ENCODE peak calls at places on chromosomes 5 and 9, in six cellular contexts. O, B, Q, V, E and A are unnamed samples.

GRCh38 chr9:69292078-69292477 is 32.9 kb upstream of the ENTREP1 start:
- DNase-seq in O (no peak), V (no peak), E (no peak), Q (no peak), B (no peak), A (no peak)

GRCh38 chr5:64869419-64869818 is 100.7 kb downstream of the CWC27 start:
- DNase-seq in E (no peak), Q (no peak), O (peak), B (no peak), V (no peak), A (no peak)

GRCh38 chr5:113181409-113181808 is 204.8 kb downstream of the DCP2 start:
- DNase-seq in V (no peak), O (no peak), B (no peak), E (no peak), Q (no peak), A (no peak)

GRCh38 chr9:89498845-89499480 is 1.1 kb upstream of the SEMA4D start:
- DNase-seq in Q (peak), E (peak), O (no peak), B (no peak), V (no peak), A (no peak)

GRCh38 chr9:9912459-9912858 is 700.3 kb downstream of the PTPRD start:
- DNase-seq in Q (peak), V (no peak), O (no peak), E (no peak), B (peak), A (no peak)

GRCh38 chr5:150036513-150036912 is 36.0 kb downstream of the HMGXB3 start:
- DNase-seq in E (no peak), V (no peak), B (no peak), O (peak), Q (no peak), A (no peak)

GRCh38 chr5:96615223-96615622 is 47.0 kb upstream of the CAST start:
- DNase-seq in B (no peak), Q (no peak), V (no peak), O (no peak), E (no peak), A (no peak)

GRCh38 chr9:137087409-137087925 is 682 bp downstream of the MAN1B1 start:
- DNase-seq in O (no peak), B (peak), E (no peak), V (no peak), Q (peak), A (no peak)

GRCh38 chr9:92094655-92095054 is 20.6 kb downstream of the SPTLC1 start:
- DNase-seq in O (no peak), E (no peak), V (no peak), B (no peak), Q (no peak), A (no peak)

GRCh38 chr9:2872307-2872940 is 28.5 kb upstream of the PUM3 start:
- DNase-seq in V (peak), E (no peak), Q (no peak), B (peak), O (no peak), A (no peak)

GRCh38 chr9:124665391-124666058 is 105.6 kb downstream of the NR6A1 start:
- DNase-seq in Q (no peak), V (no peak), B (no peak), O (peak), E (no peak), A (no peak)

GRCh38 chr5:133387621-133388020 is 224.7 kb downstream of the FSTL4 start:
- DNase-seq in V (no peak), O (no peak), Q (no peak), E (no peak), B (no peak), A (no peak)

GRCh38 chr9:107422189-107422802 is 67.3 kb downstream of the KLF4 start:
- DNase-seq in Q (peak), B (peak), E (peak), V (peak), O (no peak), A (no peak)

GRCh38 chr9:93895535-93895934 is 59.6 kb downstream of the BARX1 start:
- DNase-seq in B (no peak), O (no peak), V (no peak), E (no peak), Q (no peak), A (no peak)

GRCh38 chr5:96629774-96630173 is 32.4 kb upstream of the CAST start:
- DNase-seq in E (no peak), V (no peak), O (peak), B (no peak), Q (no peak), A (no peak)

GRCh38 chr9:127990539-127990938 is 9.8 kb upstream of the EEIG1 start:
- DNase-seq in E (no peak), Q (no peak), B (no peak), V (no peak), O (no peak), A (no peak)

GRCh38 chr5:170105643-170106611 is at the start of gene FOXI1:
- DNase-seq in E (no peak), Q (no peak), O (no peak), V (no peak), B (no peak), A (no peak)

GRCh38 chr5:171681061-171681460 is 104.6 kb upstream of the SMIM23 start:
- DNase-seq in B (no peak), V (no peak), Q (no peak), E (no peak), O (no peak), A (no peak)

GRCh38 chr9:125426926-125427325 is 165.3 kb downstream of the GAPVD1 start:
- DNase-seq in E (no peak), Q (no peak), O (no peak), V (no peak), B (no peak), A (no peak)

GRCh38 chr9:2765250-2765880 is 48.1 kb downstream of the KCNV2 start:
- DNase-seq in Q (no peak), V (no peak), B (no peak), O (no peak), E (no peak), A (no peak)

GRCh38 chr5:169273451-169273850 is 27.5 kb downstream of the SLIT3 start:
- DNase-seq in V (no peak), O (no peak), B (no peak), E (no peak), Q (no peak), A (no peak)

GRCh38 chr5:115557667-115558387 is 13.3 kb upstream of the FEM1C start:
- DNase-seq in O (no peak), Q (no peak), E (no peak), V (no peak), B (no peak), A (no peak)

GRCh38 chr5:81852277-81853004 is 101.5 kb upstream of the SSBP2 start:
- DNase-seq in V (peak), Q (peak), E (peak), O (no peak), B (peak), A (no peak)

GRCh38 chr5:922745-923472 is 30.2 kb downstream of the TRIP13 start:
- DNase-seq in O (no peak), V (no peak), E (no peak), B (no peak), Q (no peak), A (no peak)

GRCh38 chr5:132228241-132229035 is 785 bp upstream of the P4HA2 start:
- DNase-seq in O (no peak), B (no peak), E (no peak), V (no peak), Q (no peak), A (no peak)

GRCh38 chr9:92064711-92065110 is 50.5 kb downstream of the SPTLC1 start:
- DNase-seq in O (no peak), Q (no peak), B (no peak), E (no peak), V (no peak), A (no peak)

GRCh38 chr9:110936719-110937452 is 101.4 kb downstream of the LPAR1 start:
- DNase-seq in Q (no peak), O (peak), V (no peak), B (no peak), E (no peak), A (no peak)

GRCh38 chr5:181261320-181262085 is 560 bp upstream of the TRIM52 start:
- DNase-seq in V (peak), O (no peak), Q (peak), E (peak), B (no peak), A (peak)

GRCh38 chr9:28064241-28064640 is 491.0 kb upstream of the C9orf72 start:
- DNase-seq in O (no peak), E (no peak), V (no peak), Q (no peak), B (no peak), A (no peak)

GRCh38 chr5:64163135-64163534 is 2.5 kb upstream of the RNF180 start:
- DNase-seq in V (no peak), Q (no peak), O (no peak), E (no peak), B (no peak), A (no peak)

GRCh38 chr9:138063033-138063432 is 185.5 kb downstream of the CACNA1B start:
- DNase-seq in E (no peak), V (no peak), Q (no peak), O (no peak), B (no peak), A (no peak)

GRCh38 chr9:91741529-91741928 is 208.5 kb downstream of the ROR2 start:
- DNase-seq in E (no peak), V (no peak), B (no peak), Q (no peak), O (no peak), A (no peak)

GRCh38 chr5:14557840-14558239 is 23.8 kb upstream of the OTULINL start:
- DNase-seq in E (no peak), V (no peak), B (no peak), O (no peak), Q (no peak), A (no peak)

GRCh38 chr5:82405166-82405565 is 127.0 kb upstream of the RPS23 start:
- DNase-seq in V (no peak), O (no peak), Q (no peak), B (no peak), E (no peak), A (no peak)

GRCh38 chr9:132728497-132728896 is 58.2 kb downstream of the GTF3C4 start:
- DNase-seq in Q (no peak), O (no peak), V (no peak), B (no peak), E (no peak), A (no peak)

GRCh38 chr5:19531374-19531952 is 456.5 kb downstream of the CDH18 start:
- DNase-seq in O (no peak), B (no peak), V (no peak), Q (peak), E (no peak), A (no peak)

GRCh38 chr9:87592554-87593394 is 95.1 kb downstream of the DAPK1 start:
- DNase-seq in V (no peak), Q (no peak), E (no peak), O (peak), B (peak), A (no peak)

GRCh38 chr9:110257097-110257955 is 1.0 kb upstream of the TXN start:
- DNase-seq in O (no peak), B (no peak), Q (peak), E (no peak), V (peak), A (no peak)

GRCh38 chr9:133057006-133057405 is 4.8 kb upstream of the CEL start:
- DNase-seq in O (no peak), B (no peak), E (no peak), Q (no peak), V (no peak), A (no peak)